ENCODE peak calls at places on chromosomes 4 and X, in four cellular contexts. F is neural progenitor cell; K is HFFc6; X is CD8-positive, alpha-beta T cell. D is an unnamed sample.

GRCh38 chr4:68257719-68258118 is 12.2 kb upstream of the TMPRSS11B start:
- DNase-seq in K (no peak), F (no peak), X (no peak), D (no peak)

GRCh38 chr4:7045553-7045952 is 2.4 kb downstream of the TADA2B start:
- DNase-seq in K (no peak), F (no peak), X (no peak), D (no peak)

GRCh38 chr4:76206222-76206942 is 7.2 kb downstream of the SCARB2 start:
- DNase-seq in X (no peak), K (no peak), F (no peak), D (no peak)

GRCh38 chrX:3206314-3206713 is 140.1 kb downstream of the MXRA5 start:
- DNase-seq in X (no peak), K (no peak), F (no peak), D (no peak)

GRCh38 chr4:175813126-175813715 is 1.2 kb upstream of the GPM6A start:
- DNase-seq in K (no peak), F (no peak), X (no peak), D (no peak)

GRCh38 chr4:61094854-61095598 is 105.1 kb upstream of the ADGRL3 start:
- DNase-seq in K (no peak), F (no peak), X (no peak), D (no peak)

GRCh38 chrX:45445745-45446412 is 245.2 kb upstream of the DIPK2B start:
- DNase-seq in X (no peak), K (peak), F (no peak), D (no peak)

GRCh38 chrX:24292358-24292757 is 21.5 kb downstream of the SUPT20HL2 start:
- DNase-seq in K (no peak), F (no peak), X (no peak), D (no peak)

GRCh38 chrX:24025741-24026402 is 1.1 kb downstream of the KLHL15 start:
- DNase-seq in X (no peak), K (peak), F (no peak), D (no peak)

GRCh38 chr4:574346-575161 is 1.5 kb downstream of the TMEM271 start:
- DNase-seq in K (no peak), F (no peak), X (peak), D (no peak)

GRCh38 chr4:77538574-77539157 is 67.0 kb upstream of the CXCL13 start:
- DNase-seq in F (no peak), K (no peak), X (no peak), D (no peak)

GRCh38 chr4:112183252-112183651 is 38.0 kb downstream of the FAM241A start:
- DNase-seq in X (no peak), F (no peak), K (no peak), D (no peak)

GRCh38 chr4:183388021-183388420 is 56.4 kb upstream of the CDKN2AIP start:
- DNase-seq in X (no peak), K (no peak), F (no peak), D (no peak)

GRCh38 chr4:122765702-122766352 is 33.3 kb downstream of the BBS12 start:
- DNase-seq in K (peak), F (no peak), X (no peak), D (no peak)

GRCh38 chr4:54941994-54942552 is 183.3 kb downstream of the KDR start:
- DNase-seq in X (peak), F (peak), K (no peak), D (no peak)

GRCh38 chr4:128521156-128521555 is 233.5 kb upstream of the PGRMC2 start:
- DNase-seq in K (peak), F (no peak), X (no peak), D (no peak)

GRCh38 chrX:139106111-139106510 is 394.6 kb upstream of the FGF13 start:
- DNase-seq in K (peak), X (no peak), F (no peak), D (no peak)

GRCh38 chr4:11297201-11297600 is 131.5 kb downstream of the HS3ST1 start:
- DNase-seq in X (no peak), F (no peak), K (no peak), D (no peak)

GRCh38 chr4:128354205-128354821 is 66.7 kb upstream of the PGRMC2 start:
- DNase-seq in F (no peak), X (no peak), K (peak), D (no peak)

GRCh38 chrX:17737707-17738001 is 361 bp downstream of the SCML1 start:
- DNase-seq in X (peak), K (no peak), F (no peak), D (no peak)

GRCh38 chr4:48949518-48950207 is 36.4 kb upstream of the CWH43 start:
- DNase-seq in K (peak), F (no peak), X (no peak), D (no peak)

GRCh38 chr4:113050361-113050760 is 908 bp downstream of the ANK2 start:
- DNase-seq in K (no peak), X (no peak), F (no peak), D (no peak)

GRCh38 chr4:129345680-129346079 is 249.7 kb downstream of the C4orf33 start:
- DNase-seq in X (no peak), K (no peak), F (no peak), D (no peak)

GRCh38 chr4:183240581-183241321 is 79.3 kb downstream of the CLDN22 start:
- DNase-seq in F (no peak), K (no peak), X (no peak), D (no peak)

GRCh38 chr4:20253799-20254409 is 2.2 kb downstream of the SLIT2 start:
- DNase-seq in K (no peak), F (peak), X (no peak), D (no peak)

GRCh38 chr4:142405021-142405991 is 440.8 kb downstream of the INPP4B start:
- DNase-seq in K (peak), X (peak), F (peak), D (peak)

GRCh38 chrX:72062890-72063289 is 68.8 kb downstream of the RTL5 start:
- DNase-seq in F (no peak), K (no peak), X (no peak), D (no peak)

GRCh38 chrX:107348990-107349389 is 100.5 kb upstream of the FRMPD3 start:
- DNase-seq in X (no peak), F (no peak), K (no peak), D (no peak)

GRCh38 chrX:132423323-132423722 is 65.5 kb downstream of the MBNL3 start:
- DNase-seq in F (no peak), X (no peak), K (no peak), D (no peak)

GRCh38 chrX:153829549-153829798 is 870 bp downstream of the PDZD4 start:
- DNase-seq in K (no peak), F (no peak), X (no peak), D (no peak)

GRCh38 chr4:153465922-153466636 is at the start of gene TMEM131L:
- DNase-seq in X (peak), F (peak), K (peak), D (no peak)
- TF ChIP-seq CTCF in X (peak), F (peak), K (peak), D (no peak)

DNA sequence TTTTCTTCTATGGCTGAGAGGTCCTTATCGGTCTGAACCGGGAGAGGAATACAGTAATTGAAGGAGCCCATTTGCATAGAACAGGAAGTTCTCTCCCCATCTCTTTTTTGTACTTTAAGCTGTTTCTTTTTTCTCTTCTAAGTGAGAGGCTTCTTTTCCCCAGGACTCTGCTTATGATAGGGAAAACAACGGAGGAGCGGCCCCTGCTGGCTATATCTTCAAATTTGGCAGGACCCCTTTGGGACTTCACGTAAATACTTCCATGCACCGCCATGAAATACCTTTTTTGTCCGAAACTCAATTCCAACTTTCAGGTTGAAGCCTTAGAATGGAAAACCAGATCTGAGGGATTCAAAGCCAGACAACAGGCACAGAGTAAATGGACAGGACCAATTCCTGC is 1153.0 kb upstream of the INTU start:
- DNase-seq in K (no peak), X (no peak), F (no peak), D (no peak)
- TF ChIP-seq CTCF in K (peak), X (no peak), F (peak), D (no peak)

GRCh38 chrX:151386838-151387459 is 10.1 kb upstream of the VMA21 start:
- DNase-seq in F (no peak), X (no peak), K (no peak), D (no peak)

GRCh38 chrX:151384807-151385206 is 12.2 kb upstream of the VMA21 start:
- DNase-seq in F (peak), K (no peak), X (no peak), D (no peak)
- TF ChIP-seq CTCF in F (no peak), K (no peak), X (no peak), D (no peak)

DNA sequence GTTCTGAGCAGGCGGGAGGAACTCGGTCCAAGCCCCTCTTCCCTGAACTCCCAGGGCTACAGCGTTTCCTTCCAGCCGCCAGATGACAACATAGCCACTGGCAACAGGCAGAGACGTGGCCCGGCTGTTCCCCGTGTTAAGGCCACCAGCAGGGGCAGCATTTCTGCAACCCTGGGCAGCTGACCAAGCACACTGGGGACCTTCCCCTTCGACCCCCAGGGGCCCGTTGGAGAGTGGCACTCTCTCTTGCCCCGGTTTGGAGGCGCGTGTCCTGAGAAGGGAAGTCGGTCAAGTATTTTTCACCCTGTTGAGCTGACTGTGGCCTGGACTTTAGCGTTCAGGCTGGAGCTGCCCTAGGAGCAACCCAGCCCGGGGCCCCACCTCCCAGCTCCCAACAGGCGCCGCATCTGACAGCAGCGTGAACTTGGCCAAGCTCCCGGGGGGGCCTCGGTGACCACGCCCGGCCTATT is 37.6 kb downstream of the ZBTB49 start:
- DNase-seq in X (peak), K (no peak), F (peak), D (peak)
- TF ChIP-seq CTCF in X (no peak), K (peak), F (peak), D (peak)

GRCh38 chr4:126405369-126405982 is 1090.7 kb downstream of the FAT4 start:
- DNase-seq in X (no peak), K (peak), F (peak), D (no peak)
- TF ChIP-seq CTCF in X (no peak), K (peak), F (peak), D (peak)

DNA sequence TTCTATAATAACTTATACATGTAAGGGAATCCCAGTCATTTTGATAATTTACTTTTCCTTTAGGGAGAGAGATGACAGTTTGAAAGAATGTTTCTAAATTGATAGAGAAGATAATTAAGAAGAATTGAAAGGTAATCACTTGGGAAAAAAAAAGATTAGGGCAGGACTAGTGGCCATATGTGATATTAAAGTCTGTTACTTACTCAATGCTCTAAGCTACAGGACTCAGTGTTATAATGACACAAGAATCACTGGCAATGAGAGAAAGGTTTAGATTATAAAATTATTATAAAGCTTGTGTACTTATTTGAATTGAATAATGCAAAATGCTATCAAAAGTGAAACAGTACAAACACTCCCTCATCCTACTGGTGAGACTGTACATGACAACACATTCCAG is 265.3 kb downstream of the BANK1 start:
- DNase-seq in X (no peak), K (no peak), F (no peak), D (no peak)
- TF ChIP-seq CTCF in X (no peak), K (peak), F (peak), D (no peak)

DNA sequence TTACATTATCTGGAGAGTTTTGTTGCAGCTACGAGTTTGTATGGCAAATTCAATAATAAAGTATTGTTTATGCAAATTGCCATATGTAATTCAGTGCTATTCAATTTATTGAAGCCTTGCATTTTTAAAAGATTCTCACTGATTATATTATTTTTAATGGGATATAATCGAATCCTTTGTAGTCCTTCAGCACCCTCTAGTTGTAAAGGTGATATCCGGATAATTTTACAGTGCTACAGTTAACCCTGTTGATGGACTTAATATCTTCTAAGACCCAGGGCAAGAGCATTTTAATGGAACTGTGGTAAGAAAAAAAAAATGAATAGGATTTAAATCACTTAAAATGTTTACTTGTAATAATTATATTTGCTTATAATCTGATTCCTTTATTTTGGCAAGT is 48.5 kb upstream of the GRIA2 start:
- DNase-seq in F (no peak), X (no peak), K (no peak), D (no peak)
- TF ChIP-seq CTCF in F (no peak), X (no peak), K (peak), D (no peak)